ENCODE peak calls at places on chromosome 20, in seven cellular contexts. K is effector memory CD4-positive, alpha-beta T cell; M is endothelial cell of umbilical vein; Z is ovary; U is esophagus squamous epithelium; B is mammary epithelial cell; L is right atrium auricular region. D is an unnamed sample. For H3K36me3 and H3K9me3, the result is how much of the 10 kb centered on the place peaks cover.

GRCh38 chr20:4465855-4466545 is 255.7 kb upstream of the PRND start:
- DNase-seq in K (no peak), M (no peak), Z (no peak), U (no peak), B (no peak), L (no peak), D (no peak)

GRCh38 chr20:62019881-62020492 is 45.7 kb downstream of the TAF4 start:
- DNase-seq in K (no peak), M (no peak), Z (peak), U (no peak), B (no peak), L (no peak), D (no peak)

GRCh38 chr20:62449951-62450815 is 22.8 kb upstream of the RBBP8NL start:
- DNase-seq in K (no peak), M (no peak), Z (no peak), U (no peak), B (no peak), L (no peak), D (no peak)

GRCh38 chr20:64156136-64156885 is 7.9 kb upstream of the MYT1 start:
- DNase-seq in K (no peak), M (no peak), Z (no peak), U (no peak), B (no peak), L (no peak), D (no peak)

GRCh38 chr20:64245746-64246595 is 9.6 kb upstream of the PCMTD2 start:
- DNase-seq in K (no peak), M (no peak), Z (no peak), U (no peak), B (no peak), L (no peak), D (no peak)

GRCh38 chr20:33733654-33734576 is 2.1 kb downstream of the ZNF341 start:
- DNase-seq in K (no peak), M (peak), Z (peak), U (no peak), B (peak), L (peak), D (no peak)

GRCh38 chr20:51095755-51096509 is 73.0 kb upstream of the KCNG1 start:
- DNase-seq in K (no peak), M (no peak), Z (no peak), U (no peak), B (no peak), L (no peak), D (no peak)

GRCh38 chr20:32159766-32160221 is 47.7 kb downstream of the PLAGL2 start:
- DNase-seq in K (no peak), M (no peak), Z (no peak), U (no peak), B (no peak), L (no peak), D (no peak)

GRCh38 chr20:17500826-17501225 is 30.4 kb downstream of the BFSP1 start:
- DNase-seq in K (no peak), M (no peak), Z (no peak), U (no peak), B (no peak), L (no peak), D (no peak)

GRCh38 chr20:62820208-62820961 is 3.5 kb downstream of the COL9A3 start:
- DNase-seq in K (no peak), M (no peak), Z (no peak), U (no peak), B (no peak), L (no peak), D (no peak)

GRCh38 chr20:11810316-11811130 is 107.2 kb upstream of the BTBD3 start:
- DNase-seq in K (no peak), M (no peak), Z (no peak), U (no peak), B (peak), L (no peak), D (no peak)

GRCh38 chr20:38610521-38610920 is 8.9 kb downstream of the ARHGAP40 start:
- DNase-seq in K (no peak), M (no peak), Z (no peak), U (no peak), B (peak), L (no peak), D (no peak)

GRCh38 chr20:41095110-41095969 is 42.0 kb upstream of the PLCG1 start:
- DNase-seq in K (peak), M (peak), Z (peak), U (no peak), B (no peak), L (peak), D (peak)

GRCh38 chr20:259991-260390 is 2.5 kb downstream of the DEFB132 start:
- DNase-seq in K (no peak), M (no peak), Z (no peak), U (no peak), B (no peak), L (no peak), D (no peak)

GRCh38 chr20:9200620-9201019 is 131.7 kb downstream of the PLCB4 start:
- DNase-seq in K (no peak), M (no peak), Z (no peak), U (no peak), B (peak), L (no peak), D (no peak)

GRCh38 chr20:39269031-39269461 is 306.9 kb downstream of the DHX35 start:
- DNase-seq in K (no peak), M (no peak), Z (no peak), U (no peak), B (peak), L (peak), D (peak)

GRCh38 chr20:64047968-64048401 is 1.5 kb downstream of the SOX18 start:
- DNase-seq in K (no peak), M (peak), Z (no peak), U (no peak), B (no peak), L (no peak), D (no peak)

GRCh38 chr20:38863024-38863851 is 57.7 kb downstream of the PPP1R16B start:
- DNase-seq in K (peak), M (no peak), Z (no peak), U (no peak), B (no peak), L (no peak), D (peak)

GRCh38 chr20:48338717-48339116 is 489.1 kb downstream of the PREX1 start:
- DNase-seq in K (no peak), M (no peak), Z (no peak), U (no peak), B (no peak), L (no peak), D (no peak)

GRCh38 chr20:61980647-61981583 is 84.8 kb downstream of the TAF4 start:
- DNase-seq in K (no peak), M (no peak), Z (no peak), U (no peak), B (no peak), L (no peak), D (no peak)

GRCh38 chr20:15333170-15333569 is 995.8 kb upstream of the FLRT3 start:
- DNase-seq in K (no peak), M (no peak), Z (no peak), U (no peak), B (no peak), L (no peak), D (no peak)

GRCh38 chr20:40639132-40639531 is 49.9 kb downstream of the MAFB start:
- DNase-seq in K (no peak), M (no peak), Z (no peak), U (no peak), B (no peak), L (no peak), D (no peak)

GRCh38 chr20:48538058-48538825 is 289.6 kb downstream of the PREX1 start:
- DNase-seq in K (no peak), M (peak), Z (peak), U (no peak), B (peak), L (no peak), D (no peak)

GRCh38 chr20:41619360-41620115 is 1.4 kb upstream of the CHD6 start:
- DNase-seq in K (no peak), M (no peak), Z (no peak), U (no peak), B (no peak), L (no peak), D (no peak)

GRCh38 chr20:62052842-62053464 is 12.7 kb downstream of the TAF4 start:
- DNase-seq in K (no peak), M (no peak), Z (peak), U (no peak), B (no peak), L (no peak), D (no peak)

GRCh38 chr20:1628621-1629020 is 8.8 kb upstream of the SIRPB1 start:
- DNase-seq in K (no peak), M (no peak), Z (no peak), U (no peak), B (no peak), L (no peak), D (no peak)

GRCh38 chr20:23200413-23200812 is 114.3 kb upstream of the CD93 start:
- DNase-seq in K (no peak), M (no peak), Z (no peak), U (no peak), B (no peak), L (no peak), D (no peak)

GRCh38 chr20:51176846-51177245 is 153.9 kb upstream of the KCNG1 start:
- DNase-seq in K (no peak), M (no peak), Z (no peak), U (no peak), B (peak), L (no peak), D (no peak)

GRCh38 chr20:45944151-45944964 is 9.9 kb downstream of the PCIF1 start:
- DNase-seq in K (no peak), M (no peak), Z (no peak), U (no peak), B (peak), L (no peak), D (no peak)

GRCh38 chr20:3704085-3704484 is 8.3 kb downstream of the SIGLEC1 start:
- DNase-seq in K (no peak), M (no peak), Z (no peak), U (no peak), B (no peak), L (no peak), D (no peak)

GRCh38 chr20:50635676-50636600 is 55.4 kb downstream of the RIPOR3 start:
- DNase-seq in K (peak), M (peak), Z (peak), U (no peak), B (no peak), L (peak), D (peak)

DNA sequence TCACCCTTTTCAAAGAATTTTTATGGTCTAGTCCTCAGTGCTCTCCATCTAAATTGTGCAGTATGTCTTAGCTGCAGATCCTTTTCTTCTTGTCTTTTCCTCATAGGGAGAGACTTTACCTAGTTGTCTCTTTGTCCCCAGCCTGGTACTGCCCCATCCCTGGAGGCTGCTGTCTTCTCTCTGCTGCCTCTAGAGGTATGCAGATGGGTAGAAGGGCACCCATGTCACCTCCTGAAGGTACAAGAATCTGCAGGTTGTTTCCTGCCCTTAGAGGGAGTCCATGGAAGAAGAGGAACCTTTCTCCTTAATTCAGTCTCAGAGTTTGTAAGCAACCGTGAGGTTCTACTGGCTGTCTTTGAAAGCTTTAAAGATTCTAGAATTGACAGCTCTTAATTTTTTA is 39.1 kb downstream of the MCM8 start:
- DNase-seq in K (no peak), M (no peak), Z (no peak), U (no peak), B (no peak), L (no peak), D (no peak)
- H3K36me3 ChIP-seq in K (under half), M (under half), Z (under half), U (under half), B (under half), L (under half), D (under half)

GRCh38 chr20:55961351-55962320 is 43.7 kb downstream of the CBLN4 start:
- DNase-seq in K (no peak), M (no peak), Z (peak), U (no peak), B (no peak), L (no peak), D (no peak)
- H3K9me3 ChIP-seq in K (under half), M (under half), Z (under half), U (under half), B (under half), L (under half), D (under half)

GRCh38 chr20:44809380-44810060 is 826 bp downstream of the RIMS4 start:
- DNase-seq in K (no peak), M (no peak), Z (no peak), U (no peak), B (no peak), L (no peak), D (no peak)

GRCh38 chr20:44807684-44808056 is 2.7 kb downstream of the RIMS4 start:
- DNase-seq in K (no peak), M (no peak), Z (no peak), U (no peak), B (no peak), L (no peak), D (no peak)

GRCh38 chr20:44810391-44811149 is at the start of gene RIMS4:
- DNase-seq in K (no peak), M (no peak), Z (no peak), U (no peak), B (no peak), L (no peak), D (no peak)

GRCh38 chr20:44810061-44810390 is 320 bp downstream of the RIMS4 start:
- DNase-seq in K (no peak), M (no peak), Z (no peak), U (no peak), B (no peak), L (no peak), D (no peak)

GRCh38 chr20:44811150-44811685 is 872 bp upstream of the RIMS4 start:
- DNase-seq in K (no peak), M (no peak), Z (no peak), U (no peak), B (no peak), L (no peak), D (no peak)
- H3K27ac ChIP-seq in K (no peak), M (no peak), Z (no peak), U (no peak), B (no peak), L (no peak), D (no peak)

GRCh38 chr20:25297141-25297905 is 49.4 kb downstream of the PYGB start:
- DNase-seq in K (no peak), M (no peak), Z (no peak), U (no peak), B (no peak), L (no peak), D (no peak)
- H3K36me3 ChIP-seq in K (under half), M (under half), Z (under half), U (under half), B (under half), L (under half), D (under half)

DNA sequence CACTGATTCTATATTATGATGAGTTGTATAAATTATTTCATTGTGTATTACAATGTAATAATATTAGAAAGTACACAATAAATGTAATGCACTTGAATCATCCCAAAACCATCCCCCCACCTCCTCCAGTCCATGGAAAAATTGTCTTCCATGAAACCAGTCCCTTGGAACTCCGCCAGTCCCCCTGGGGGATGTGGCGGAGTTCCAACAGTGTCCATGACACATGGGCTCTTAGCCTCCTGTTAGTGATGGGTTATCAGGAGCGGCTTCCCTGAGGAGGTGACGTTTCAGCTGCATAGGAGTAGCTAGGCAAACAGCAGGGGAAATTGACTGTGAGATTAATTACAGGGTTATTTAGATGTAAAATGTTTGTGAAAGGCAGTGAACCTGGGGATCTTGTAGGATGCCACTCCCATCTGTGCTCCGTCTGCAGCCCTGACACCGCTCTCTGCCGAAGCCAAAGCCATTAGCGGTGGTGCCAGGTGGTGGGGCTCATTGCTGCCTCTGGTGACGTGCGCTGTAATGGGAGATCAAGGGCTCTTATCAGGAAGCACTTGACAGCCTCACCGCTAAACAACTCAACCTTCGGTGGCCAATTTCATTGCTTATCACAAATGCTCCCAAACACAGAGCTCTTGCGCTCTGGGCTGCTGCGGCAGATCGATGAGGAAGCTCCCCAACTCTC is 81.6 kb upstream of the MC3R start:
- DNase-seq in K (no peak), M (no peak), Z (no peak), U (no peak), B (no peak), L (no peak), D (no peak)
- H3K9me3 ChIP-seq in K (under half), M (under half), Z (under half), U (under half), B (under half), L (under half), D (under half)

GRCh38 chr20:47262008-47262364 is 94.5 kb downstream of the ZMYND8 start:
- DNase-seq in K (no peak), M (no peak), Z (no peak), U (no peak), B (no peak), L (no peak), D (no peak)

GRCh38 chr20:47263502-47264084 is 92.9 kb downstream of the ZMYND8 start:
- DNase-seq in K (no peak), M (no peak), Z (no peak), U (no peak), B (no peak), L (no peak), D (no peak)

GRCh38 chr20:47265214-47265613 is 91.3 kb downstream of the ZMYND8 start:
- DNase-seq in K (no peak), M (no peak), Z (no peak), U (no peak), B (no peak), L (no peak), D (no peak)

GRCh38 chr20:47262365-47263013 is 94.0 kb downstream of the ZMYND8 start:
- DNase-seq in K (no peak), M (no peak), Z (no peak), U (no peak), B (no peak), L (no peak), D (no peak)

DNA sequence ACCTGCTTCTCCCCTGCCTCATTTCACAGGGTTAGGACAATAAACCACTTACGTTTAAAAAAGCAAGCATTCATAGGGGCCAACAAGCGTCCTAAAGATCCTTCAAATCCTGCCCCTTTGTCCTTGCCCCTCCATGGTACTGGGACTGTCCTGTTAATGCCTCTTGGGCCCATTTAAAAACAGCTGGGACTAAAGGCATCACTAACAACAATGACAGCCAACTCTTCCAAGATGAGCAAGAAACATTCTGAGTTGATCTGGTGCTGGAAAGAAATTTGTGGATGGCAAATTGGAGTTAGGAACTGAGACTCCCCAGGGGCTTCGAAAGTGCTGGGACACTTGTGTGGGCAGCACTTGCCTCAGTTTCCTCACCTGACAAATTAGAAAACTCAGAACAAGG is 93.4 kb downstream of the ZMYND8 start:
- DNase-seq in K (no peak), M (no peak), Z (no peak), U (no peak), B (no peak), L (no peak), D (no peak)
- H3K27ac ChIP-seq in K (no peak), M (no peak), Z (no peak), U (peak), B (no peak), L (peak), D (no peak)

GRCh38 chr20:57398231-57398821 is 7.1 kb downstream of the RBM38 start:
- DNase-seq in K (peak), M (no peak), Z (peak), U (peak), B (no peak), L (no peak), D (peak)
- H3K36me3 ChIP-seq in K (half or more), M (under half), Z (under half), U (under half), B (under half), L (half or more), D (half or more)

GRCh38 chr20:36647194-36648121 is 1.5 kb upstream of the SLA2 start:
- DNase-seq in K (no peak), M (no peak), Z (no peak), U (no peak), B (no peak), L (no peak), D (no peak)
- H3K9me3 ChIP-seq in K (under half), M (under half), Z (under half), U (under half), B (under half), L (under half), D (under half)